ENCODE peak calls at places on chromosome 3, in four cellular contexts. J, F, K and G are unnamed samples.
A peak's percentile ranks its signal among the peaks of the same experiment; 100 is the strongest.

GRCh38 chr3:182244222-182244971 is 532.7 kb downstream of the SOX2 start:
- DNase-seq in K (no peak), F (no peak), J (no peak), G (no peak)

GRCh38 chr3:119643528-119643927 is 16.9 kb downstream of the POPDC2 start:
- DNase-seq in K (peak; percentile 61), J (peak; percentile 91), F (peak; percentile 90), G (no peak)

GRCh38 chr3:150106752-150107428 is 136.2 kb upstream of the PFN2 start:
- DNase-seq in K (peak; percentile 85), F (peak; percentile 90), J (peak; percentile 84), G (peak; percentile 62)

GRCh38 chr3:117036259-117036799 is 326.8 kb downstream of the TUSC7 start:
- DNase-seq in K (peak; percentile 74), J (peak; percentile 38), F (peak; percentile 97), G (peak; percentile 39)

GRCh38 chr3:16554126-16554525 is 40.6 kb upstream of the RFTN1 start:
- DNase-seq in K (no peak), J (no peak), F (no peak), G (no peak)

GRCh38 chr3:25831578-25831977 is 41.7 kb downstream of the OXSM start:
- DNase-seq in F (peak; percentile 68), J (no peak), K (peak; percentile 59), G (no peak)

GRCh38 chr3:195247863-195248189 is 23.1 kb downstream of the XXYLT1 start:
- DNase-seq in F (no peak), J (no peak), K (no peak), G (no peak)

GRCh38 chr3:65568497-65568896 is 470.2 kb downstream of the MAGI1 start:
- DNase-seq in K (no peak), F (no peak), J (no peak), G (no peak)

GRCh38 chr3:71423151-71423906 is 160.2 kb downstream of the FOXP1 start:
- DNase-seq in F (peak; percentile 13), K (peak; percentile 42), J (no peak), G (no peak)

GRCh38 chr3:133574260-133574881 is 885 bp downstream of the CDV3 start:
- DNase-seq in F (peak; percentile 84), K (peak; percentile 73), J (peak; percentile 84), G (peak; percentile 79)

GRCh38 chr3:196192036-196193001 is 18.9 kb downstream of the ZDHHC19 start:
- DNase-seq in J (peak; percentile 77), F (no peak), K (no peak), G (no peak)

GRCh38 chr3:152834354-152835310 is at the start of gene P2RY1:
- DNase-seq in K (peak; percentile 67), F (peak; percentile 71), J (no peak), G (peak; percentile 74)

DNA sequence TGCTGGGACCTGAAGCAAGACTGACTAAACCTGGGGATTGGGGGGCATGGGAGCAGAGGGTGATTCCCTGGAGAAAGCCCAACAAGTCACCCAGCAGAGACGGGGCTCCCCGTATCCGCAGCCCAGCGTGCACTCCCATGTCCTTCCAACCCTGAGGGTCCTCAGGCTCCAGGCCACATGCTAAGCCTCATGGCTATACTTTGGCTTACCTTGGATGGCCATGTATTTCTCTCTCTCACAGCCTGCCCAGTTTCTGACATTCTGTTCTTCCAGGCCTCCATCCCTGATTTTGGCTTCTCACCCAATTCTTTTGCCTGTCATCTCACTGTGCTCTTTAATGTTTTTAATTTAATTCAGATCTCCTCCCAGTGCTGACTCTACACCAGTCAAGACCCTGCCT is 126.8 kb upstream of the CTDSPL start:
- DNase-seq in K (no peak), F (no peak), J (no peak), G (no peak)
- H3K4me3 ChIP-seq in K (no peak overlapping the region), F (no peak overlapping the region), J (no peak overlapping the region), G (no peak overlapping the region)

GRCh38 chr3:186465508-186465907 is 78.7 kb downstream of the CRYGS start:
- DNase-seq in F (no peak), K (no peak), J (no peak), G (no peak)

GRCh38 chr3:186467969-186468368 is 76.2 kb downstream of the CRYGS start:
- DNase-seq in J (no peak), K (no peak), F (no peak), G (no peak)

GRCh38 chr3:186464424-186465093 is 79.6 kb downstream of the CRYGS start:
- DNase-seq in K (no peak), F (no peak), J (no peak), G (no peak)

GRCh38 chr3:186469525-186469924 is 74.7 kb downstream of the CRYGS start:
- DNase-seq in J (no peak), K (no peak), F (no peak), G (no peak)

GRCh38 chr3:186466391-186466974 is 77.7 kb downstream of the CRYGS start:
- DNase-seq in J (no peak), F (peak; percentile 19), K (peak; percentile 11), G (peak; percentile 29)
- H3K4me3 ChIP-seq in J (no peak overlapping the region), F (no peak overlapping the region), K (no peak overlapping the region), G (no peak overlapping the region)

DNA sequence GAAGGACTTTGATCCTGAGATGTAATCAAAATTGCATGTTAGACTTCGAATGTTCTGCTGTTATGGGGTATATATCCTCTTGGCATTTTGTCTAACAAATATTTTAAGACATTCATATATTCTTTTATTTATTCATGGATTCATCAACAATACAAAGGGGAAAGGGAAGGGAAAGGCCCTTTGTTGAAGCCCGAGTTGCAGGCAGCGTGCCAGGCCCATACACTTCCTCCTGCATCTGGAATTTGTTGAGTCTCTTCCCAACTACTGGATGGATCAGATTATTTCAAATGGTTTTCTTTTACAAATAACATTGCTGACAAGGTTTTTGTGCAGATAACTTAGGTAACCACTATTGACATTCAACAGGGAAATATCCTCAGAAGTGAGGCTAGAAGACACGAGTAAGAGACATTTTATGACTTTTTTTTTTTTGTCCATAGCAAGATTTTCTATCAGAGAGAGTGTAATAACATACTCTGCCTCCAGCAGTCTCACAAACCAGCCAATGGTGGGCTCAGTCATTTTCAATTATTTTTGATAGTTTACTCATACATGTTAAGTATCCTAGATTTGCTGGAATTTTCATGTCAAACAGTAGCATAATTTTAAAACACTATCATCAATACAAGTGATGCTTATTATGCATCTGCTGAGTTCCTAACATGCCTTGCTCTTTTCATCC is 94.3 kb downstream of the RPL39L start:
- DNase-seq in J (no peak), K (peak; percentile 66), F (peak; percentile 48), G (no peak)
- H3K4me3 ChIP-seq in J (no peak overlapping the region), K (no peak overlapping the region), F (no peak overlapping the region), G (no peak overlapping the region)

DNA sequence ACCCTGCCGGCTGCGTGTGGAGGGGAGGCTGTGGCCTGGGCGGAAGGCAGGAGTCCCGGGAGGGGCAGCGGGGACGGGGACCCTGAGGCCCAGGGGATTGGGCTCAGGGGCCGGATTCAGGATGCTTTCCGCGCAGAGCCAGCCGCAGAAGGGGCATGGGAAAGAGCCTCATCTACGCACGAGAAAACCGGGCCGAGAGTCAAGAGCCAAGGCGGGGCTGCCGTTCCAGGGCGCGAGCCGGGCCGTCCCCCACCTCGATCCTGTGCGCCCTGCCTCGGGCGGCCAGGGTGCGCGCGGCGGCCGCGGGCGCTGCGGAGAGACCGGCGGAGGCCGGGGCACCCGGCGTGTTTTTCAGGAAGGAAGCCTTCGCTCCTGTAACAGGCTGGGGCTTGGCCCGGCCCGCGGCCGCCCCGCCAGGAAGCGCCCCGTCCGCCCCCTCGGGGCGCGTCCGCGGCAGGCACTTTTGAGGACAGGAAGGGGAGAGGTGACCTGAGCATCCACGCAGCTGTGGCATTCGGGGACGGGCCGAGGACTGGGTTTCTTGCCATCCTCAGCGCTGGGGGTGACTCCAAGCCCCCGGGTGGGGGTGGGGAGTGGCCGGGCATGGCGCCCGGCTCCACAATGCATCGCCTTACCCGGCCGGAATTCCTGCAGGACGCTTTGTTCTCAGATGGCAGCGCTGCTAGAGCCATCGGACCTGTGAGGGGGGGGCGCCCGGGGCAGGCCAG is 62.3 kb upstream of the GATA2 start:
- DNase-seq in K (peak; percentile 26), F (no peak), J (peak; percentile 80), G (no peak)
- H3K4me3 ChIP-seq in K (no peak overlapping the region), F (no peak overlapping the region), J (no peak overlapping the region), G (no peak overlapping the region)